ENCODE peak calls at places on chromosomes 4 and X, in six cellular contexts. M is smooth muscle cell of the brain vasculature; P is NCI-H1436; Q is activated CD8-positive, alpha-beta T cell treated with anti-CD3 and anti-CD28 coated beads, Interleukin-2, amount 10 ng/mL, durations not matched to agents 7 days and 5 days; L is HEK293T; V is DMS79 treated with DMSO at 0.1 percent for 48 hours. R is an unnamed sample.

GRCh38 chr4:26850528-26850927 is 10.1 kb upstream of the STIM2 start:
- DNase-seq in M (no peak), P (no peak), Q (no peak), L (no peak), V (no peak), R (no peak)

GRCh38 chr4:70544279-70544870 is 26.0 kb downstream of the AMTN start:
- DNase-seq in M (no peak), P (no peak), Q (no peak), L (peak; percentile 21), V (no peak), R (no peak)

GRCh38 chr4:113077611-113078010 is 28.2 kb downstream of the ANK2 start:
- DNase-seq in M (no peak), P (no peak), Q (no peak), L (no peak), V (no peak), R (no peak)

GRCh38 chr4:80587861-80588385 is 252.4 kb downstream of the CFAP299 start:
- DNase-seq in M (no peak), P (no peak), Q (no peak), L (no peak), V (no peak), R (no peak)

GRCh38 chr4:113316879-113317278 is 267.4 kb downstream of the ANK2 start:
- DNase-seq in M (no peak), P (no peak), Q (peak; percentile 53), L (no peak), V (no peak), R (no peak)

GRCh38 chr4:47002593-47002992 is 9.2 kb upstream of the GABRA4 start:
- DNase-seq in M (no peak), P (no peak), Q (no peak), L (peak; percentile 3), V (no peak), R (no peak)

GRCh38 chr4:155672342-155672741 is 5.7 kb downstream of the GUCY1A1 start:
- DNase-seq in M (no peak), P (no peak), Q (no peak), L (no peak), V (no peak), R (no peak)

GRCh38 chr4:112069110-112069509 is 76.1 kb upstream of the FAM241A start:
- DNase-seq in M (no peak), P (no peak), Q (no peak), L (no peak), V (no peak), R (no peak)

GRCh38 chr4:186829740-186830449 is 106.2 kb upstream of the FAT1 start:
- DNase-seq in M (peak; percentile 74), P (no peak), Q (no peak), L (no peak), V (no peak), R (no peak)

GRCh38 chr4:140012688-140013087 is 141.3 kb downstream of the MAML3 start:
- DNase-seq in M (peak; percentile 69), P (no peak), Q (peak; percentile 71), L (peak; percentile 50), V (peak; percentile 22), R (no peak)

GRCh38 chr4:27514711-27515110 is 654.1 kb downstream of the STIM2 start:
- DNase-seq in M (no peak), P (no peak), Q (no peak), L (no peak), V (no peak), R (no peak)

GRCh38 chr4:19927381-19927780 is 324.3 kb upstream of the SLIT2 start:
- DNase-seq in M (no peak), P (no peak), Q (no peak), L (no peak), V (no peak), R (no peak)

GRCh38 chrX:74534569-74535038 is 79.8 kb downstream of the RLIM start:
- DNase-seq in M (no peak), P (no peak), Q (no peak), L (no peak), V (no peak), R (no peak)

GRCh38 chr4:152014280-152014679 is 253.5 kb upstream of the GATB start:
- DNase-seq in M (no peak), P (no peak), Q (peak; percentile 79), L (no peak), V (no peak), R (no peak)

GRCh38 chr4:8435656-8436121 is 4.8 kb downstream of the ACOX3 start:
- DNase-seq in M (no peak), P (no peak), Q (peak; percentile 62), L (no peak), V (peak; percentile 24), R (no peak)

GRCh38 chrX:55161581-55161980 is 58.6 kb upstream of the PAGE5 start:
- DNase-seq in M (no peak), P (no peak), Q (no peak), L (no peak), V (no peak), R (no peak)

GRCh38 chr4:113809313-113809712 is 47.8 kb upstream of the CAMK2D start:
- DNase-seq in M (no peak), P (no peak), Q (no peak), L (no peak), V (no peak), R (no peak)